ENCODE peak calls at places on chromosomes 5 and 9, in six cellular contexts. One of them, this sample, is unnamed.
A peak's percentile ranks its signal among the peaks of the same experiment; 100 is the strongest.

GRCh38 chr9:137582286-137582860 is 3.6 kb upstream of the DPH7 start:
- DNase-seq in neural progenitor cell: peak; percentile 57
- DNase-seq in fibroblast of pulmonary artery: peak; percentile 24
- DNase-seq in astrocyte of the spinal cord: no peak
- DNase-seq in cardiac fibroblast: peak; percentile 12
- DNase-seq in GM12865: no peak
- DNase-seq in this sample: no peak

GRCh38 chr5:597871-598563 is 14.1 kb upstream of the CEP72 start:
- DNase-seq in neural progenitor cell: no peak
- DNase-seq in fibroblast of pulmonary artery: no peak
- DNase-seq in astrocyte of the spinal cord: no peak
- DNase-seq in cardiac fibroblast: no peak
- DNase-seq in GM12865: no peak
- DNase-seq in this sample: no peak

GRCh38 chr9:36566813-36567217 is 5.9 kb upstream of the MELK start:
- DNase-seq in neural progenitor cell: no peak
- DNase-seq in fibroblast of pulmonary artery: peak; percentile 23
- DNase-seq in astrocyte of the spinal cord: peak; percentile 44
- DNase-seq in cardiac fibroblast: peak; percentile 48
- DNase-seq in GM12865: no peak
- DNase-seq in this sample: no peak

GRCh38 chr5:14327624-14328023 is 184.5 kb downstream of the TRIO start:
- DNase-seq in neural progenitor cell: no peak
- DNase-seq in fibroblast of pulmonary artery: peak; percentile 38
- DNase-seq in astrocyte of the spinal cord: peak; percentile 40
- DNase-seq in cardiac fibroblast: peak; percentile 20
- DNase-seq in GM12865: no peak
- DNase-seq in this sample: no peak

GRCh38 chr5:67992919-67993318 is 222.6 kb upstream of the PIK3R1 start:
- DNase-seq in neural progenitor cell: no peak
- DNase-seq in fibroblast of pulmonary artery: peak; percentile 35
- DNase-seq in astrocyte of the spinal cord: peak; percentile 77
- DNase-seq in cardiac fibroblast: no peak
- DNase-seq in GM12865: no peak
- DNase-seq in this sample: no peak

GRCh38 chr9:121902483-121903135 is 190.5 kb downstream of the TTLL11 start:
- DNase-seq in neural progenitor cell: no peak
- DNase-seq in fibroblast of pulmonary artery: peak; percentile 95
- DNase-seq in astrocyte of the spinal cord: peak; percentile 98
- DNase-seq in cardiac fibroblast: peak; percentile 94
- DNase-seq in GM12865: peak; percentile 55
- DNase-seq in this sample: peak; percentile 59

GRCh38 chr9:106784076-106784475 is 78.9 kb upstream of the ZNF462 start:
- DNase-seq in neural progenitor cell: peak; percentile 15
- DNase-seq in fibroblast of pulmonary artery: peak; percentile 40
- DNase-seq in astrocyte of the spinal cord: peak; percentile 36
- DNase-seq in cardiac fibroblast: peak; percentile 52
- DNase-seq in GM12865: no peak
- DNase-seq in this sample: no peak

GRCh38 chr5:142568271-142568995 is 117.5 kb downstream of the FGF1 start:
- DNase-seq in neural progenitor cell: no peak
- DNase-seq in fibroblast of pulmonary artery: peak; percentile 76
- DNase-seq in astrocyte of the spinal cord: peak; percentile 58
- DNase-seq in cardiac fibroblast: peak; percentile 61
- DNase-seq in GM12865: no peak
- DNase-seq in this sample: no peak

GRCh38 chr9:95363051-95363841 is 45.7 kb upstream of the FANCC start:
- DNase-seq in neural progenitor cell: no peak
- DNase-seq in fibroblast of pulmonary artery: peak; percentile 4
- DNase-seq in astrocyte of the spinal cord: no peak
- DNase-seq in cardiac fibroblast: peak; percentile 38
- DNase-seq in GM12865: no peak
- DNase-seq in this sample: peak; percentile 12

GRCh38 chr9:124078641-124079040 is 67.1 kb downstream of the LHX2 start:
- DNase-seq in neural progenitor cell: no peak
- DNase-seq in fibroblast of pulmonary artery: peak; percentile 68
- DNase-seq in astrocyte of the spinal cord: peak; percentile 23
- DNase-seq in cardiac fibroblast: peak; percentile 73
- DNase-seq in GM12865: no peak
- DNase-seq in this sample: peak; percentile 35

GRCh38 chr9:33467526-33467925 is 6.2 kb downstream of the NOL6 start:
- DNase-seq in neural progenitor cell: no peak
- DNase-seq in fibroblast of pulmonary artery: no peak
- DNase-seq in astrocyte of the spinal cord: no peak
- DNase-seq in cardiac fibroblast: no peak
- DNase-seq in GM12865: no peak
- DNase-seq in this sample: no peak

GRCh38 chr5:10513501-10514442 is 50.1 kb upstream of the ANKRD33B start:
- DNase-seq in neural progenitor cell: peak; percentile 52
- DNase-seq in fibroblast of pulmonary artery: peak; percentile 86
- DNase-seq in astrocyte of the spinal cord: peak; percentile 87
- DNase-seq in cardiac fibroblast: peak; percentile 94
- DNase-seq in GM12865: no peak
- DNase-seq in this sample: no peak

GRCh38 chr5:67984546-67984945 is 231.0 kb upstream of the PIK3R1 start:
- DNase-seq in neural progenitor cell: no peak
- DNase-seq in fibroblast of pulmonary artery: no peak
- DNase-seq in astrocyte of the spinal cord: no peak
- DNase-seq in cardiac fibroblast: no peak
- DNase-seq in GM12865: no peak
- DNase-seq in this sample: no peak

GRCh38 chr5:97455996-97456395 is 272.9 kb upstream of the RIOK2 start:
- DNase-seq in neural progenitor cell: no peak
- DNase-seq in fibroblast of pulmonary artery: no peak
- DNase-seq in astrocyte of the spinal cord: no peak
- DNase-seq in cardiac fibroblast: no peak
- DNase-seq in GM12865: no peak
- DNase-seq in this sample: no peak

GRCh38 chr9:71552480-71552879 is 215.8 kb downstream of the CEMIP2 start:
- DNase-seq in neural progenitor cell: peak; percentile 64
- DNase-seq in fibroblast of pulmonary artery: no peak
- DNase-seq in astrocyte of the spinal cord: no peak
- DNase-seq in cardiac fibroblast: no peak
- DNase-seq in GM12865: no peak
- DNase-seq in this sample: no peak

GRCh38 chr5:159514229-159514822 is 184.0 kb upstream of the IL12B start:
- DNase-seq in neural progenitor cell: no peak
- DNase-seq in fibroblast of pulmonary artery: peak; percentile 16
- DNase-seq in astrocyte of the spinal cord: no peak
- DNase-seq in cardiac fibroblast: peak; percentile 13
- DNase-seq in GM12865: no peak
- DNase-seq in this sample: no peak

GRCh38 chr5:52328220-52328619 is 459.5 kb upstream of the ITGA1 start:
- DNase-seq in neural progenitor cell: no peak
- DNase-seq in fibroblast of pulmonary artery: no peak
- DNase-seq in astrocyte of the spinal cord: no peak
- DNase-seq in cardiac fibroblast: no peak
- DNase-seq in GM12865: no peak
- DNase-seq in this sample: no peak

GRCh38 chr9:124708070-124708469 is 63.0 kb downstream of the NR6A1 start:
- DNase-seq in neural progenitor cell: no peak
- DNase-seq in fibroblast of pulmonary artery: no peak
- DNase-seq in astrocyte of the spinal cord: peak; percentile 15
- DNase-seq in cardiac fibroblast: no peak
- DNase-seq in GM12865: no peak
- DNase-seq in this sample: no peak

GRCh38 chr5:119269061-119269579 is 86.7 kb upstream of the TNFAIP8 start:
- DNase-seq in neural progenitor cell: peak; percentile 58
- DNase-seq in fibroblast of pulmonary artery: peak; percentile 29
- DNase-seq in astrocyte of the spinal cord: peak; percentile 34
- DNase-seq in cardiac fibroblast: peak; percentile 17
- DNase-seq in GM12865: peak; percentile 77
- DNase-seq in this sample: peak; percentile 57

GRCh38 chr9:33510264-33511183 is 13.5 kb upstream of the ANKRD18B start:
- DNase-seq in neural progenitor cell: peak; percentile 76
- DNase-seq in fibroblast of pulmonary artery: peak; percentile 69
- DNase-seq in astrocyte of the spinal cord: peak; percentile 80
- DNase-seq in cardiac fibroblast: peak; percentile 77
- DNase-seq in GM12865: peak; percentile 40
- DNase-seq in this sample: peak; percentile 44

GRCh38 chr5:142128675-142129208 is 20.2 kb downstream of the NDFIP1 start:
- DNase-seq in neural progenitor cell: no peak
- DNase-seq in fibroblast of pulmonary artery: no peak
- DNase-seq in astrocyte of the spinal cord: no peak
- DNase-seq in cardiac fibroblast: no peak
- DNase-seq in GM12865: no peak
- DNase-seq in this sample: no peak

GRCh38 chr5:64165500-64166200 is at the start of gene RNF180:
- DNase-seq in neural progenitor cell: peak; percentile 78
- DNase-seq in fibroblast of pulmonary artery: peak; percentile 37
- DNase-seq in astrocyte of the spinal cord: peak; percentile 28
- DNase-seq in cardiac fibroblast: peak; percentile 36
- DNase-seq in GM12865: peak; percentile 3
- DNase-seq in this sample: peak; percentile 26

DNA sequence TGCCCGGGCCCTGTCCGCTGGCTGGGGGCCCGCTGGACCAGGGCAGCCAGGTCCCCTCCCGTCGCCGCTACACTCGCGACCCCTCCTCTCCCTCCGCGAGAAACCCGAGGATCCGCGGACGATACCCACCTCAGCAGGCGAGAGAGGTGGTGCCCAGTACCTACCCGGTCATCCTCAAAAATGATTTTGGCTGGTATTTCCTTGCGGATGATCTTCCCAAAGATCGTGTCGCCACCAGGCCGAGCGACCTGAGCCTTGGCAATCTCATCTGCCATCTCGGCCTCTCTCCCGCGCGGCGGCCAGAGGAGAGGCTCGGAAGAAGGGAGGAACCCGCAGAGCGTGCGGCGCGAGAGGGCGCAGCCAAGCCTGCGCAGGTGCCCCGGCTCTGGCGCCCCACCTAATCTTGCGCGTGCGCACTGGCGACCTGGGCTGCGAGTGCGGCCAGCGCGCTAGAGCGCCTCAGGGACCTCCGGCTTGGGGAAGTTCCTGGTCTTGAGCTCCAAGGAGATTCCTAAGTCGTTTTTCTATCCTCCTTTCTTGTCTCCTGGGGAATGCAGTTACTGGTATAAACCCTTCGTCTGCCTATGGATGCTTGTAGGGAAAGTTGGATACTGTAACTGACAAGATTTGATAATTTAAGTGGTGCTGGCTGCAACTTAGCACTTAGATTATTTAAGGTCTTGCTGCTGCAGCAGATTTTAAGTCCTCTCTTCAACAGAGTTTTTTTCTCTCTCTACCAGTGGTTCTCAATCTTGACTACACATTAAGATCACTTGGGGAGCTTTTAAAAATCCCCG is at the start of gene HINT1:
- DNase-seq in neural progenitor cell: peak; percentile 98
- DNase-seq in fibroblast of pulmonary artery: peak; percentile 86
- DNase-seq in astrocyte of the spinal cord: peak; percentile 90
- DNase-seq in cardiac fibroblast: peak; percentile 89
- DNase-seq in GM12865: peak; percentile 96
- DNase-seq in this sample: peak; percentile 83
- TF ChIP-seq CTCF in neural progenitor cell: peak; percentile 4
- TF ChIP-seq CTCF in fibroblast of pulmonary artery: no peak
- TF ChIP-seq CTCF in astrocyte of the spinal cord: peak; percentile 24
- TF ChIP-seq CTCF in cardiac fibroblast: no peak
- TF ChIP-seq CTCF in GM12865: peak; percentile 29
- TF ChIP-seq CTCF in this sample: peak; percentile 55

DNA sequence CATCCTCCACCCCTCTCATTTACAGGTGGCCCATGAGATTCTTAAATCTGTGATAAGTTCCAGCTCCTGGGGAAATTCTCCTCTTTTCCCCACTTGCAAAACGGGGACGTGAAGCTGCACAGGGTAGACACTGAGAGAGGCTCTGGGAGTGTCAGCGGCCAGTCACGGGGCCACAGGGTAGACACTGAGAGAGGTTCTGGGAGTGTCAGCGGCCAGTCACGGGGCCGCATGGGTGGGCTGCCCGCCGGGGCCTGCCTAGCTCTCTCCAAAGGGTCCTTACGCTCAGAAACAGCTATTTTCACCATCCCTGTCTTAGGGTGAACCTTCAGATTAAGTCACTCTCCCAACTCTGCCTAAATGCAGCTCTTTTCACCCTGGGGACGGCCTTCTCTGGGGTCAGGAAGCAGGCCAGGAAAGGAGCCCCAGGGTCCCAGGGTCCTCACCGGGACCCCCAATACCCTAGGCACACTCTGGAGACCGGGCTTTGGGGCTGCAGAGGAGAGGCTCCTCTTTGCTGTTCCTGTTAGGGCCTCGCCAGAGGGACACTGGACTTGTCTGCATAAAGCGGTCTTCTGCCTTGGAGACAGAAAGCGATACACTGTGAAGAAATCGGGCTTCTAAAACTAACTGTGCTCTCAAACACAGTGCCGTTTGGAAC is 1.5 kb downstream of the FAM78A start:
- DNase-seq in neural progenitor cell: no peak
- DNase-seq in fibroblast of pulmonary artery: no peak
- DNase-seq in astrocyte of the spinal cord: no peak
- DNase-seq in cardiac fibroblast: no peak
- DNase-seq in GM12865: peak; percentile 60
- DNase-seq in this sample: no peak
- H3K4me3 ChIP-seq in neural progenitor cell: no peak overlapping the region
- H3K4me3 ChIP-seq in fibroblast of pulmonary artery: no peak overlapping the region
- H3K4me3 ChIP-seq in astrocyte of the spinal cord: no peak overlapping the region
- H3K4me3 ChIP-seq in cardiac fibroblast: no peak overlapping the region
- H3K4me3 ChIP-seq in GM12865: peak overlapping the region; percentile 79
- H3K4me3 ChIP-seq in this sample: no peak overlapping the region

GRCh38 chr5:154972476-154973080 is 31.7 kb downstream of the MRPL22 start:
- DNase-seq in neural progenitor cell: peak; percentile 36
- DNase-seq in fibroblast of pulmonary artery: peak; percentile 70
- DNase-seq in astrocyte of the spinal cord: peak; percentile 44
- DNase-seq in cardiac fibroblast: peak; percentile 73
- DNase-seq in GM12865: peak; percentile 30
- DNase-seq in this sample: peak; percentile 43
- TF ChIP-seq CTCF in neural progenitor cell: peak; percentile 68
- TF ChIP-seq CTCF in fibroblast of pulmonary artery: peak; percentile 80
- TF ChIP-seq CTCF in astrocyte of the spinal cord: peak; percentile 76
- TF ChIP-seq CTCF in cardiac fibroblast: peak; percentile 74
- TF ChIP-seq CTCF in GM12865: peak; percentile 46
- TF ChIP-seq CTCF in this sample: peak; percentile 72

GRCh38 chr5:127550652-127551409 is 33.4 kb downstream of the PRRC1 start:
- DNase-seq in neural progenitor cell: no peak
- DNase-seq in fibroblast of pulmonary artery: peak; percentile 44
- DNase-seq in astrocyte of the spinal cord: no peak
- DNase-seq in cardiac fibroblast: peak; percentile 11
- DNase-seq in GM12865: no peak
- DNase-seq in this sample: no peak

GRCh38 chr5:127558273-127558672 is 40.8 kb downstream of the PRRC1 start:
- DNase-seq in neural progenitor cell: no peak
- DNase-seq in fibroblast of pulmonary artery: no peak
- DNase-seq in astrocyte of the spinal cord: no peak
- DNase-seq in cardiac fibroblast: no peak
- DNase-seq in GM12865: no peak
- DNase-seq in this sample: no peak

GRCh38 chr5:127551410-127552041 is 34.1 kb downstream of the PRRC1 start:
- DNase-seq in neural progenitor cell: no peak
- DNase-seq in fibroblast of pulmonary artery: no peak
- DNase-seq in astrocyte of the spinal cord: no peak
- DNase-seq in cardiac fibroblast: no peak
- DNase-seq in GM12865: no peak
- DNase-seq in this sample: no peak

GRCh38 chr5:127556609-127557348 is 39.3 kb downstream of the PRRC1 start:
- DNase-seq in neural progenitor cell: no peak
- DNase-seq in fibroblast of pulmonary artery: no peak
- DNase-seq in astrocyte of the spinal cord: no peak
- DNase-seq in cardiac fibroblast: no peak
- DNase-seq in GM12865: no peak
- DNase-seq in this sample: peak; percentile 44

GRCh38 chr5:127555826-127556225 is 38.4 kb downstream of the PRRC1 start:
- DNase-seq in neural progenitor cell: no peak
- DNase-seq in fibroblast of pulmonary artery: no peak
- DNase-seq in astrocyte of the spinal cord: no peak
- DNase-seq in cardiac fibroblast: no peak
- DNase-seq in GM12865: no peak
- DNase-seq in this sample: peak; percentile 9
- H3K4me3 ChIP-seq in neural progenitor cell: no peak overlapping the region
- H3K4me3 ChIP-seq in fibroblast of pulmonary artery: no peak overlapping the region
- H3K4me3 ChIP-seq in astrocyte of the spinal cord: no peak overlapping the region
- H3K4me3 ChIP-seq in cardiac fibroblast: no peak overlapping the region
- H3K4me3 ChIP-seq in GM12865: no peak overlapping the region
- H3K4me3 ChIP-seq in this sample: no peak overlapping the region